ENCODE peak calls at places on chromosomes 7 and 10, in ten cellular contexts. I is CD8-positive, alpha-beta T cell; Y is choroid plexus epithelial cell; U is progenitor cell of endocrine pancreas; W is AG04450; S is NB4; Q is hepatocyte; L is uterus; M is B cell; G is lower lobe of right lung. E is an unnamed sample.

GRCh38 chr10:101143354-101143648 is 12.2 kb downstream of the TLX1 start:
- DNase-seq in W (no peak), S (no peak), U (no peak), G (no peak), Y (no peak), L (no peak), I (no peak), M (no peak), Q (no peak), E (no peak)

GRCh38 chr10:11959966-11960365 is 82.6 kb downstream of the UPF2 start:
- DNase-seq in W (no peak), Q (no peak), M (no peak), G (no peak), L (no peak), Y (no peak), S (no peak), I (no peak), U (no peak), E (no peak)

GRCh38 chr7:149027560-149028345 is 552 bp downstream of the PDIA4 start:
- DNase-seq in W (no peak), Y (peak), Q (peak), L (no peak), I (no peak), G (no peak), S (peak), M (no peak), U (no peak), E (peak)

GRCh38 chr10:88880287-88881094 is 446 bp downstream of the STAMBPL1 start:
- DNase-seq in M (peak), U (peak), I (peak), Q (peak), G (peak), L (peak), S (peak), W (no peak), Y (peak), E (peak)

GRCh38 chr10:58637372-58637771 is 124.7 kb downstream of the BICC1 start:
- DNase-seq in Q (peak), W (no peak), L (no peak), Y (peak), I (no peak), S (no peak), M (no peak), U (no peak), G (no peak), E (no peak)

GRCh38 chr10:26622891-26623290 is 74.6 kb upstream of the PDSS1 start:
- DNase-seq in M (no peak), L (no peak), Q (no peak), W (no peak), I (no peak), Y (no peak), S (peak), U (no peak), G (no peak), E (no peak)

GRCh38 chr10:73096041-73096451 is 620 bp downstream of the P4HA1 start:
- DNase-seq in Y (peak), M (peak), L (peak), G (peak), W (no peak), S (peak), U (peak), I (peak), Q (peak), E (peak)

GRCh38 chr10:15123749-15124184 is 26.6 kb downstream of the RPP38 start:
- DNase-seq in S (no peak), Y (peak), U (no peak), L (no peak), W (peak), I (no peak), Q (no peak), G (no peak), M (no peak), E (no peak)

GRCh38 chr7:110522751-110523200 is 568.2 kb upstream of the LRRN3 start:
- DNase-seq in L (no peak), Y (peak), U (no peak), Q (peak), M (no peak), S (no peak), W (no peak), I (no peak), G (no peak), E (no peak)

GRCh38 chr7:16431646-16432424 is 10.5 kb upstream of the CRPPA start:
- DNase-seq in U (no peak), W (no peak), M (peak), Y (peak), S (peak), G (no peak), I (peak), L (no peak), Q (peak), E (no peak)

GRCh38 chr7:24965831-24966708 is 13.9 kb downstream of the OSBPL3 start:
- DNase-seq in Y (peak), G (peak), S (peak), M (peak), Q (peak), W (no peak), U (no peak), L (no peak), I (peak), E (peak)

GRCh38 chr7:2729043-2729892 is 41.3 kb downstream of the AMZ1 start:
- DNase-seq in S (no peak), G (no peak), Y (no peak), M (no peak), W (no peak), U (no peak), I (no peak), Q (no peak), L (peak), E (no peak)

GRCh38 chr7:19116121-19117080 is 1.0 kb downstream of the TWIST1 start:
- DNase-seq in L (peak), G (no peak), U (no peak), I (no peak), Q (no peak), Y (peak), S (peak), W (no peak), M (peak), E (peak)

GRCh38 chr10:70191906-70192305 is 21.6 kb upstream of the SAR1A start:
- DNase-seq in U (no peak), Y (peak), G (no peak), Q (no peak), L (no peak), M (no peak), W (peak), I (no peak), S (no peak), E (no peak)

GRCh38 chr10:113331971-113332370 is 220.9 kb upstream of the HABP2 start:
- DNase-seq in S (no peak), I (no peak), U (no peak), L (no peak), Q (no peak), G (no peak), M (no peak), W (no peak), Y (no peak), E (no peak)

GRCh38 chr7:92133133-92133736 is 1.0 kb downstream of the CYP51A1 start:
- DNase-seq in L (no peak), U (no peak), I (no peak), M (no peak), Q (no peak), W (no peak), Y (no peak), S (peak), G (no peak), E (no peak)

GRCh38 chr7:30585675-30586074 is 9.0 kb upstream of the GARS1 start:
- DNase-seq in S (peak), I (no peak), Y (no peak), U (no peak), L (no peak), G (no peak), Q (no peak), W (no peak), M (no peak), E (no peak)

GRCh38 chr10:131435760-131436448 is 124.4 kb upstream of the TCERG1L start:
- DNase-seq in I (no peak), G (no peak), W (no peak), Y (no peak), Q (no peak), L (no peak), U (no peak), M (no peak), S (no peak), E (no peak)

GRCh38 chr10:126133082-126133620 is 236.8 kb downstream of the FANK1 start:
- DNase-seq in U (no peak), L (no peak), I (no peak), Y (no peak), S (no peak), Q (no peak), M (no peak), G (no peak), W (no peak), E (no peak)

GRCh38 chr10:108782411-108782810 is 1140.9 kb downstream of the XPNPEP1 start:
- DNase-seq in Q (no peak), G (no peak), Y (no peak), I (no peak), W (no peak), L (no peak), U (no peak), M (no peak), S (no peak), E (no peak)

GRCh38 chr7:150801946-150802771 is 1.6 kb downstream of the TMEM176A start:
- DNase-seq in L (no peak), S (no peak), I (no peak), M (no peak), Y (no peak), U (no peak), Q (no peak), W (no peak), G (no peak), E (no peak)

GRCh38 chr7:16721541-16721940 is 32.0 kb upstream of the TSPAN13 start:
- DNase-seq in U (no peak), L (no peak), Y (no peak), M (no peak), S (no peak), Q (no peak), G (no peak), I (no peak), W (no peak), E (no peak)

GRCh38 chr7:155167706-155168365 is 97.7 kb downstream of the HTR5A start:
- DNase-seq in L (no peak), Y (no peak), G (no peak), S (no peak), I (no peak), W (no peak), Q (no peak), U (no peak), M (no peak), E (no peak)

GRCh38 chr7:71716741-71717140 is 584.8 kb downstream of the GALNT17 start:
- DNase-seq in Y (no peak), W (no peak), Q (no peak), S (no peak), L (no peak), M (no peak), U (no peak), I (no peak), G (no peak), E (no peak)

GRCh38 chr7:8365499-8366110 is 67.8 kb upstream of the NXPH1 start:
- DNase-seq in G (no peak), I (no peak), S (peak), Y (no peak), Q (peak), W (no peak), U (no peak), L (no peak), M (no peak), E (no peak)
- TF ChIP-seq CTCF in G (no peak), I (no peak), S (peak), Y (no peak), Q (peak), W (no peak), U (peak), L (no peak), M (no peak), E (peak)

DNA sequence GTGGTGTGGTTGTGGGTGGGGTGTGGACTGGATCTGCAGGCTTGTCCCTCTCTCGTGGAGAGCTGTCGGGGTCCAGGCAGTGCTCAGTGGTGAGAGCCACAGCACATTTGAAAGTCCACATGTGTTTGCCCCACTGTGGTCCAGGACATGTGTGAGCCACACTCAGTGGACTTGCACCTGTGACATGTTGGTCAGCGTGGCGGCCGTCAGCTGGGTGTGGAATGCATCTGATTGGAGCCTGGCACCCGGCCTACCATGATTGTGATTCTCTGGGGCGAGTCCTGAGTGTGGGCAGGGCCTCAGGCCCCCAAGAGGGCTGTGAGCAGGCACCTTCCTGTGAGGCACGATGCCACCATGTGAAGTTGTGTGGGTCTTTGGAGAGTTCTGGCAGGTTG is 77.9 kb downstream of the DNAJB6 start:
- DNase-seq in Q (no peak), L (no peak), G (no peak), Y (no peak), S (no peak), U (no peak), W (no peak), M (no peak), I (no peak), E (no peak)
- TF ChIP-seq CTCF in Q (no peak), L (no peak), G (no peak), Y (no peak), S (no peak), U (no peak), W (no peak), M (no peak), I (no peak), E (no peak)

GRCh38 chr10:124665091-124665490 is 79.1 kb downstream of the FAM53B start:
- DNase-seq in Q (no peak), S (no peak), U (no peak), Y (no peak), I (no peak), M (no peak), W (no peak), L (no peak), G (no peak), E (no peak)
- TF ChIP-seq CTCF in Q (no peak), S (no peak), U (no peak), Y (no peak), I (no peak), M (no peak), W (no peak), L (no peak), G (no peak), E (no peak)

GRCh38 chr7:108451296-108451848 is 4.9 kb downstream of the NRCAM start:
- DNase-seq in I (no peak), Y (no peak), W (no peak), S (no peak), M (no peak), U (no peak), G (no peak), Q (no peak), L (no peak), E (no peak)

GRCh38 chr7:108454674-108455523 is 1.3 kb downstream of the NRCAM start:
- DNase-seq in U (peak), G (peak), Q (peak), M (peak), S (peak), I (peak), W (no peak), Y (peak), L (no peak), E (peak)

GRCh38 chr7:108454317-108454673 is 1.9 kb downstream of the NRCAM start:
- DNase-seq in S (no peak), Y (no peak), I (no peak), G (no peak), W (no peak), L (no peak), M (no peak), U (no peak), Q (no peak), E (no peak)

GRCh38 chr7:108453320-108453719 is 2.9 kb downstream of the NRCAM start:
- DNase-seq in Q (no peak), M (no peak), G (no peak), S (no peak), W (no peak), L (no peak), Y (no peak), I (no peak), U (no peak), E (no peak)

GRCh38 chr7:108452707-108453106 is 3.5 kb downstream of the NRCAM start:
- DNase-seq in U (no peak), Y (peak), Q (peak), L (no peak), I (no peak), S (peak), W (no peak), M (peak), G (no peak), E (no peak)
- TF ChIP-seq CTCF in U (peak), Y (peak), Q (peak), L (no peak), I (peak), S (peak), W (peak), M (peak), G (peak), E (peak)

DNA sequence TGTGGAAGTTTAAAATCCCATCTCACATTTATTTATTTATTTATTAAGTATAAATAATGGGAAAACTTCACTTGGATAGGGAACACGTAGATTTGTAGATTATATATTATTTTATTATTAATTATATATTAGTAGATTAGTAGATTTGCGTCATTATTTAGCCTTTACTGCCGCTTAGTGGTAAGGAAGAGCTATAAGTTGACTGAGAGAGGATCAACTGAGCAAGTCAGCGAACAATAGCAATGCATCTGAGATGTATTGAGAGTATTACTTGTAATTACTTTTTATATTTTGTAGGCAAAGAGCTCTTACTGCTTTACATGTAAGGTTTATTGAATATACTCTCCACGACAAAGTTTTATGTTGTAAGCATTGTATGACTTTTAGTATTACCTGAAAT is 244.5 kb upstream of the ANKRD30A start:
- DNase-seq in G (no peak), I (no peak), Q (peak), S (peak), L (no peak), Y (peak), W (peak), M (peak), U (no peak), E (no peak)
- TF ChIP-seq CTCF in G (peak), I (no peak), Q (peak), S (peak), L (no peak), Y (peak), W (peak), M (peak), U (peak), E (peak)

GRCh38 chr10:86348321-86349210 is 18.0 kb downstream of the GRID1 start:
- DNase-seq in I (no peak), Q (no peak), M (no peak), W (no peak), S (no peak), G (peak), L (no peak), Y (peak), U (no peak), E (peak)
- TF ChIP-seq CTCF in I (no peak), Q (peak), M (no peak), W (no peak), S (no peak), G (no peak), L (no peak), Y (peak), U (peak), E (no peak)

GRCh38 chr7:27928001-27928400 is 188.0 kb downstream of the TAX1BP1 start:
- DNase-seq in Q (no peak), W (no peak), G (no peak), S (no peak), M (no peak), L (no peak), Y (no peak), U (no peak), I (no peak), E (no peak)

GRCh38 chr7:27929127-27929526 is 189.2 kb downstream of the TAX1BP1 start:
- DNase-seq in G (no peak), M (no peak), L (no peak), Y (no peak), Q (no peak), I (no peak), W (no peak), U (no peak), S (no peak), E (no peak)

GRCh38 chr7:27936244-27937102 is 196.5 kb downstream of the TAX1BP1 start:
- DNase-seq in L (no peak), Q (no peak), U (no peak), I (no peak), M (no peak), Y (no peak), S (no peak), W (no peak), G (no peak), E (no peak)

GRCh38 chr7:27930910-27931476 is 191.0 kb downstream of the TAX1BP1 start:
- DNase-seq in W (no peak), U (no peak), G (no peak), Q (no peak), I (no peak), M (no peak), Y (peak), L (no peak), S (no peak), E (no peak)

GRCh38 chr7:27933691-27934565 is 194.0 kb downstream of the TAX1BP1 start:
- DNase-seq in U (no peak), S (peak), G (no peak), Y (peak), W (no peak), I (no peak), M (no peak), Q (no peak), L (no peak), E (no peak)
- TF ChIP-seq CTCF in U (peak), S (peak), G (peak), Y (peak), W (peak), I (peak), M (peak), Q (peak), L (no peak), E (peak)

GRCh38 chr7:125055376-125055775 is 125.8 kb upstream of the POT1 start:
- DNase-seq in M (no peak), L (no peak), G (no peak), Y (no peak), U (no peak), Q (no peak), S (no peak), W (no peak), I (no peak), E (no peak)

GRCh38 chr7:125065546-125065945 is 135.9 kb upstream of the POT1 start:
- DNase-seq in S (no peak), Y (no peak), W (no peak), G (no peak), M (no peak), L (no peak), I (no peak), Q (no peak), U (no peak), E (no peak)

GRCh38 chr7:125057974-125058373 is 128.3 kb upstream of the POT1 start:
- DNase-seq in S (no peak), Q (peak), U (no peak), Y (no peak), L (no peak), I (no peak), G (no peak), M (no peak), W (no peak), E (no peak)

GRCh38 chr7:125061776-125062397 is 132.3 kb upstream of the POT1 start:
- DNase-seq in Q (peak), S (peak), U (no peak), M (no peak), W (no peak), Y (peak), L (no peak), I (no peak), G (no peak), E (no peak)

GRCh38 chr7:125059861-125060456 is 130.3 kb upstream of the POT1 start:
- DNase-seq in S (peak), M (no peak), Q (no peak), L (no peak), G (no peak), Y (peak), U (no peak), W (no peak), I (no peak), E (no peak)
- TF ChIP-seq CTCF in S (no peak), M (no peak), Q (peak), L (no peak), G (peak), Y (peak), U (peak), W (peak), I (no peak), E (peak)

GRCh38 chr7:82018226-82018625 is 248.4 kb upstream of the HGF start:
- DNase-seq in W (no peak), I (no peak), Q (no peak), M (no peak), G (no peak), U (no peak), S (no peak), Y (peak), L (no peak), E (no peak)

GRCh38 chr7:82019538-82019937 is 249.7 kb upstream of the HGF start:
- DNase-seq in U (no peak), Y (no peak), M (no peak), I (no peak), G (no peak), S (no peak), L (no peak), Q (no peak), W (no peak), E (no peak)

GRCh38 chr7:82015751-82016150 is 245.9 kb upstream of the HGF start:
- DNase-seq in S (peak), Q (no peak), I (no peak), W (no peak), M (no peak), G (no peak), L (no peak), U (no peak), Y (peak), E (no peak)

GRCh38 chr7:82020076-82020475 is 250.2 kb upstream of the HGF start:
- DNase-seq in U (no peak), G (no peak), M (no peak), S (peak), Y (no peak), I (no peak), L (no peak), Q (no peak), W (no peak), E (no peak)

DNA sequence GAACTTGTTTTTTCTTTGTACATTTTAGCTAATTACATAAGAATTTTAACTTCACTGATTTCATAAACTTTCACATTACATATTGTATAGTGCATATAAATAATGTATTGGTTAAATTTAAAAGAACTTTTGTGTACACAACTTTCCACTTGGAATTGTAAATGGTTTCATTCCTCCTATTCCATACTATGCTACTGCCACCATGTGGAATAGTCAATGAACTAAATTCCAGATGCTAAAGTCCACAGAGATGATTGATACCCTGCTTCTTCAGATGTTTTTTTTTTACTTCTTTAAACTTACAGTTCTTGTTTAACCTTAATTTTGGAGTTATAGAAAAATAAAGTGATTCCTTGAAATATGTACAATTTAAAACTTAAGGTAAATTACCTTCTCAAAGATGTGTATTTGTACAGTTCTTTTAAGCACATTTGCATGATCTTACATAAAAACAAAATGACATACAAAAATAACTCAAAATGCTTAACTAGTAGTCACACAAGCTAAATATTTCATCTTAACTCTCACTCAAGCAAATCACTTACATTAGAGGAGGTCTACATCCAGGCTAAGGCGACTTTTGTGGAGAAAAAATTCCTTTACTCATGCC is 247.6 kb upstream of the HGF start:
- DNase-seq in W (peak), Q (peak), Y (peak), S (peak), G (no peak), M (no peak), U (no peak), L (no peak), I (no peak), E (no peak)
- TF ChIP-seq CTCF in W (peak), Q (peak), Y (peak), S (peak), G (peak), M (no peak), U (peak), L (no peak), I (no peak), E (no peak)